ENCODE peak calls at places on chromosome 10, in nine cellular contexts. H, M, N, I, B, U, R, X and Y are unnamed samples.

GRCh38 chr10:93219347-93219746 is 145.7 kb downstream of the CYP26A1 start:
- DNase-seq in M (no peak), U (no peak), H (no peak), B (no peak), N (no peak), R (no peak), X (no peak), I (no peak), Y (no peak)

GRCh38 chr10:97101166-97101940 is 84.4 kb downstream of the SLIT1 start:
- DNase-seq in N (no peak), U (no peak), X (no peak), M (no peak), I (no peak), H (peak; percentile 14), B (no peak), R (no peak), Y (no peak)

GRCh38 chr10:80411267-80411668 is 2.9 kb downstream of the PRXL2A start:
- DNase-seq in X (no peak), R (no peak), M (peak; percentile 36), U (no peak), H (no peak), N (no peak), B (peak; percentile 71), I (no peak), Y (no peak)

GRCh38 chr10:102283488-102283887 is 38.2 kb downstream of the GBF1 start:
- DNase-seq in I (no peak), N (no peak), U (no peak), B (no peak), R (no peak), M (no peak), H (no peak), X (no peak), Y (no peak)

GRCh38 chr10:49164587-49165188 is 23.5 kb downstream of the TMEM273 start:
- DNase-seq in I (peak; percentile 32), B (peak; percentile 64), M (no peak), N (no peak), R (no peak), X (peak; percentile 72), U (no peak), H (peak; percentile 92), Y (no peak)

GRCh38 chr10:63375458-63375857 is 90.3 kb downstream of the JMJD1C start:
- DNase-seq in R (no peak), M (no peak), N (no peak), U (no peak), I (no peak), X (no peak), H (no peak), B (no peak), Y (no peak)

GRCh38 chr10:93150289-93150688 is 76.6 kb downstream of the CYP26A1 start:
- DNase-seq in N (peak; percentile 70), M (no peak), B (no peak), U (no peak), R (no peak), H (no peak), X (no peak), I (no peak), Y (no peak)

GRCh38 chr10:72663971-72664370 is 28.0 kb upstream of the MCU start:
- DNase-seq in X (no peak), B (no peak), R (no peak), U (no peak), N (no peak), H (no peak), M (no peak), I (no peak), Y (no peak)

GRCh38 chr10:5775705-5776104 is 37.5 kb downstream of the GDI2 start:
- DNase-seq in R (no peak), U (no peak), X (no peak), N (no peak), M (no peak), H (peak; percentile 69), B (peak; percentile 47), I (no peak), Y (no peak)

DNA sequence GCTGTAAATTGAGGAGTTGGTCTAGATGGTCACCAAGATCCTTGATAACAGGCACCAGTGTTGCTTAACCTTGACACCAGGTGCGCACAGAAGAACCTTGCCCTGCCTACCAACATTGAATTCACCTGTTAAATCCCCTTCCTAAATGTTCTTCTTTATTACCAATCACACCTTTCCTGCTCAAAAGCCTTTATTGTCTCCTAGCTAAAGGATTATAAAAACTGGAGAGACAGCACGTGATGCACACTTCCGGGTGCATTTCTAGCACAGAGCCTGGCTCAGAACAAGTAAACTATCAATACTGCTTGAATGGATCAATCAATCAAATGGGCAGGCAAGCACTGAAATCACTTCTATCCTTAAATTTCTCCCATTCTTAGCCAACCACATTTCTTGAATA is 56.3 kb downstream of the SVIL start:
- DNase-seq in M (no peak), I (no peak), B (no peak), H (no peak), U (no peak), X (no peak), R (no peak), N (no peak), Y (no peak)
- H3K27ac ChIP-seq in M (no peak overlapping the region), I (no peak overlapping the region), B (no peak overlapping the region), H (no peak overlapping the region), U (no peak overlapping the region), X (no peak overlapping the region), R (peak overlapping the region; percentile 75), N (no peak overlapping the region), Y (no peak overlapping the region)

DNA sequence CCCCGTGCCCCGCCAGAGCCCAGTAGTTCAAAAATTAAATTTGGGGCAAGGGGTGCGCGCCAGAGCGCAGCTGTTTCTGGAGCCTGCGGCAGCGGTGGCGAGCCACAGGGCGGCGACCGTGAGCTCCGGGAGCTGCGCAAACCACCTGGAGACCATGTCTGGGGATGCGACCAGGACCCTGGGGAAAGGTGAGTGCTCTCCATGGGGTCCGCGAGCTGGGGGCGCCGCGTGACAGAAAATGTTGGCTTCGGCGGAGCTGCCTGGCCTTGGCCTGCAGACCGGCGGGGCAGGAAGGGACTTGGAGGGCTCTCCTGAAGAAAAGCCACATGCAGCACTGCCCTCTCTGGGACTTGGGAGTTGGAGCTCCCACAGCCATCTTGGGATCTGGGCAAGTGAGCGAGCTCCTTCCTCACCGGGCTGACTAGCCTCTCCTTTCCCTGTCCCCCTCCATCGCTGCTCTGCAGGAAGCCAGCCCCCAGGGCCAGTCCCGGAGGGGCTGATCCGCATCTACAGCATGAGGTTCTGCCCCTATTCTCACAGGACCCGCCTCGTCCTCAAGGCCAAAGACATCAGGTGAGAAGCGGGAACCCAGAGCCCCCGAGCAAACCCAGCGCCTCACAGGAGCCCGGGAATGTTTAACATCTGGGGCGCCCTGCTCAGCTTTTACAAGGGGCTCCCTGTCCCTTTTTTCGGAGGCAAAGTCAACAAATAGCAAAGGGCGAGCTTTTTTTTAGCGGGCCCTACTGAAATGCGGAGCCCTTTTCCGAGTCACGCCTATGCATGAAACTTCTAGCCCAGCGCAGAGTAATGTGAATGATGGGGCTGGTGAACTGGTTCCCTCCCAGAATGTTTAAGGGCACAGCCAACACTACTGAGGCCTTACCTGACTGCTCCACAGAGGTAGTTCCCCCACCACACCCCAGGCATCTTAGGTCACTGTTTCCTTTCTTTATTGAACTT is 6.1 kb downstream of the GSTO2 start:
- DNase-seq in M (no peak), H (peak; percentile 55), N (no peak), R (no peak), B (peak; percentile 55), I (no peak), X (peak; percentile 73), U (no peak), Y (no peak)
- H3K4me3 ChIP-seq in M (peak overlapping the region; percentile 12), H (peak overlapping the region; percentile 42), N (peak overlapping the region; percentile 61), R (no peak overlapping the region), B (peak overlapping the region; percentile 55), I (no peak overlapping the region), X (peak overlapping the region; percentile 43), U (peak overlapping the region; percentile 37), Y (no peak overlapping the region)

GRCh38 chr10:89392974-89393373 is 551 bp downstream of the IFIT1 start:
- DNase-seq in I (peak; percentile 37), X (no peak), U (no peak), H (no peak), B (no peak), R (peak; percentile 81), N (no peak), M (no peak), Y (peak; percentile 63)

GRCh38 chr10:89390875-89391576 is 1.4 kb upstream of the IFIT1 start:
- DNase-seq in R (no peak), M (peak; percentile 33), N (no peak), I (no peak), H (no peak), B (no peak), U (no peak), X (no peak), Y (no peak)

GRCh38 chr10:89384474-89385324 is 6.8 kb downstream of the IFIT1B start:
- DNase-seq in B (no peak), U (no peak), M (no peak), X (no peak), H (no peak), N (no peak), R (no peak), I (no peak), Y (no peak)

GRCh38 chr10:89391882-89392756 is at the start of gene IFIT1:
- DNase-seq in B (peak; percentile 78), M (peak; percentile 82), X (peak; percentile 60), N (peak; percentile 60), U (no peak), H (no peak), I (peak; percentile 36), R (peak; percentile 81), Y (peak; percentile 76)

DNA sequence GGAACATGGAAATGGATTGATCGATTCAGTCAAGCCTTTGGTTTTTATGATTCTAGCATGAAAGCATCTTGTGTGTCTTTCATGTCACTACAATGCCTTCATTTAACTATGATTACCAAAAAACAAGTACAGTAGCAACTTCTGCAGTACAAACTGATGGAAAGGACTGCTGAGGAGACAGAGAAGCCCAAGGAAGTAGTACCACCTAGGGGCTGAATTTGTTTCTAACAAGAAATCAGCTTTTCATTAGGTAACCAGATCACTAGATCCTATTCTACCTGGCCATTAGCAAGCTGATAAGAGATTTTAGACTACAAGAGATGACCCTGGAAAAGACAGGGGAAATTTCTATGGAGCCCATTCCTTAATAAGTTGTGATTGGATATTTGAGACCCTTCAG is 3.2 kb upstream of the IFIT1 start:
- DNase-seq in M (no peak), X (peak; percentile 11), U (no peak), N (no peak), I (no peak), B (no peak), R (no peak), H (peak; percentile 27), Y (no peak)
- TF ChIP-seq CTCF in M (peak; percentile 56), X (peak; percentile 39), U (peak; percentile 73), N (peak; percentile 42), I (no peak), B (peak; percentile 54), R (no peak), H (peak; percentile 55), Y (peak; percentile 43)

DNA sequence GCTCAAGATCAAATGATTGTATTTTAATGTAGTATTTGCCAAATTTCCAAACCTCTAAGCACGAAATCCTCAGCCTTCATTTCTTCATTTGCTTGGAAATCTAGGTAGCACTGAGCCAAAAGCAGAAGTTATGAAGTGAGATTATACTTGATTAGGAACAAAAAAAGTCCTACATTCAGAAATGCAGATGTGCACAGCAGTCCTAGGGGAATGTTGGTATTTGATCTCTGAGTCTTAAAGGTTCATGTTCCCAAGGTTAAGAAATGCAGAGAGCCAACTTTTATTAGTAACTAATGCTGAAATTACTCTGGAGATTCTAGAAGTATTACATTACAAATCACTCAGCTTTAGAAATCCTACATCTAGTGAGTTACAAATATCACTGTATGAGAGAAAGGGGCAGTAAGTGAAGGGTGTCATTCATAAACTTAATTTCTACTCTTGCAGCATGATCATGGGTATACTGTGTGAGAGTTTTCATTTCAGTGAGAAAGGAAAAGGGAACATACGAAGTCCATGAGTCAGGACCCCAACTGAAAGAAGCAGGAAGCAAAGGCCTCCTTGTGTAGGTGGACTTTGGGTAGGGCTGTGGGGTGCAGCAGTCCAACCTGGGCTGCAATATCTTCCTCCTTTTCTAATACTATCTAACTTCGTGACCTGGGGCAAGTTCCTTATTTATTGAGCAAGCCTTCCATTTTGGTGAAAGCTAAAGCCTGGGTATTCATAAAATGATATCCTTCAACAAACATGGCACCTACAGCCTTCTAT is 248.3 kb upstream of the TCF7L2 start:
- DNase-seq in H (no peak), I (no peak), U (no peak), B (no peak), N (no peak), R (no peak), M (no peak), X (no peak), Y (no peak)
- H3K27ac ChIP-seq in H (no peak overlapping the region), I (no peak overlapping the region), U (no peak overlapping the region), B (no peak overlapping the region), N (no peak overlapping the region), R (no peak overlapping the region), M (no peak overlapping the region), X (no peak overlapping the region), Y (no peak overlapping the region)